ENCODE peak calls at places on chromosomes 6 and 20, in five cellular contexts. W, O, V, Z and G are unnamed samples.
A peak's percentile ranks its signal among the peaks of the same experiment; 100 is the strongest.

GRCh38 chr6:14984454-14984853 is 261.4 kb upstream of the JARID2 start:
- DNase-seq in W (peak; percentile 17), O (no peak), V (no peak), Z (no peak), G (peak; percentile 79)

GRCh38 chr20:56247954-56248782 is at the start of gene MC3R:
- DNase-seq in W (peak; percentile 19), O (peak; percentile 67), V (peak; percentile 35), Z (peak; percentile 75), G (no peak)

GRCh38 chr6:16274519-16275229 is 36.3 kb downstream of the GMPR start:
- DNase-seq in W (peak; percentile 37), O (no peak), V (no peak), Z (peak; percentile 40), G (no peak)

GRCh38 chr6:26743941-26744699 is 84.6 kb upstream of the ZNF322 start:
- DNase-seq in W (no peak), O (no peak), V (no peak), Z (peak; percentile 67), G (no peak)

GRCh38 chr6:2877057-2877882 is 25.8 kb downstream of the SERPINB9 start:
- DNase-seq in W (peak; percentile 35), O (no peak), V (no peak), Z (peak; percentile 65), G (peak; percentile 76)

GRCh38 chr6:12291785-12292604 is 1.8 kb downstream of the EDN1 start:
- DNase-seq in W (peak; percentile 49), O (no peak), V (no peak), Z (peak; percentile 76), G (peak; percentile 60)

GRCh38 chr6:56484669-56485068 is 158.0 kb downstream of the DST start:
- DNase-seq in W (peak; percentile 74), O (no peak), V (no peak), Z (no peak), G (peak; percentile 22)

GRCh38 chr20:54140067-54140466 is 33.7 kb downstream of the CYP24A1 start:
- DNase-seq in W (peak; percentile 66), O (no peak), V (no peak), Z (no peak), G (no peak)

GRCh38 chr20:53079883-53080282 is 107.7 kb downstream of the TSHZ2 start:
- DNase-seq in W (no peak), O (no peak), V (no peak), Z (no peak), G (no peak)

GRCh38 chr6:17385660-17386059 is 7.7 kb upstream of the CAP2 start:
- DNase-seq in W (peak; percentile 67), O (no peak), V (no peak), Z (no peak), G (peak; percentile 43)

GRCh38 chr6:35230950-35231349 is 17.2 kb downstream of the SCUBE3 start:
- DNase-seq in W (no peak), O (no peak), V (no peak), Z (no peak), G (no peak)

GRCh38 chr20:63501818-63502670 is 3.2 kb upstream of the EEF1A2 start:
- DNase-seq in W (no peak), O (peak; percentile 57), V (no peak), Z (peak; percentile 48), G (no peak)

GRCh38 chr20:49284818-49285217 is 7.0 kb upstream of the ZNFX1 start:
- DNase-seq in W (no peak), O (no peak), V (no peak), Z (peak; percentile 18), G (no peak)

GRCh38 chr20:47598911-47599745 is 97.4 kb downstream of the NCOA3 start:
- DNase-seq in W (no peak), O (no peak), V (no peak), Z (no peak), G (no peak)

GRCh38 chr6:40954446-40955180 is 84.4 kb downstream of the UNC5CL start:
- DNase-seq in W (no peak), O (no peak), V (no peak), Z (no peak), G (no peak)

GRCh38 chr20:1163653-1164052 is 21.1 kb downstream of the TMEM74B start:
- DNase-seq in W (no peak), O (peak; percentile 61), V (no peak), Z (no peak), G (no peak)

DNA sequence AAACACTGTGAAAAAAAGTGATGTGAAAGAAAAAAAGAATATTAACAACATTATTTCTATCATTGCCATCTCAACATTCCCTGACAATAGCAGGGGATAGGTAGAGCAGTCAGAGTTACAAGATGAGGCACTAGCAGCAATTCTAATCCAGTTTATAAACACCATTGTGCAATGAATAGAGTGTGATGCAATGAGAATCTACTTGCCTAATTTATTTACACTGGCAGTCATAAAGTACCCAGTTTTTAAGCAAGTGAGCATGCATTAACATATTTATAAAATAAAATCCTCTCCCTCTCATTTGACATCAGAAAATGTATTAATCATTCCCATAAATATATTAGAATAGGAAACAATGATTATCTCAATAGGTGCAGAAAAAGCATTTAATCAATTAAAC is 2.5 kb upstream of the MANEA start:
- DNase-seq in W (peak; percentile 17), O (no peak), V (no peak), Z (no peak), G (peak; percentile 75)
- H3K9ac ChIP-seq in W (no peak overlapping the region), O (no peak overlapping the region), V (no peak overlapping the region), Z (peak overlapping the region; percentile 23), G (peak overlapping the region; percentile 9)

GRCh38 chr6:134315189-134315588 is 2.7 kb downstream of the SGK1 start:
- DNase-seq in W (no peak), O (no peak), V (no peak), Z (no peak), G (no peak)

GRCh38 chr6:134316733-134317431 is 1.0 kb downstream of the SGK1 start:
- DNase-seq in W (no peak), O (no peak), V (no peak), Z (peak; percentile 19), G (no peak)

GRCh38 chr6:134315974-134316391 is 1.9 kb downstream of the SGK1 start:
- DNase-seq in W (no peak), O (peak; percentile 36), V (no peak), Z (no peak), G (no peak)

GRCh38 chr6:134312038-134312660 is 5.8 kb downstream of the SGK1 start:
- DNase-seq in W (no peak), O (no peak), V (no peak), Z (no peak), G (no peak)

DNA sequence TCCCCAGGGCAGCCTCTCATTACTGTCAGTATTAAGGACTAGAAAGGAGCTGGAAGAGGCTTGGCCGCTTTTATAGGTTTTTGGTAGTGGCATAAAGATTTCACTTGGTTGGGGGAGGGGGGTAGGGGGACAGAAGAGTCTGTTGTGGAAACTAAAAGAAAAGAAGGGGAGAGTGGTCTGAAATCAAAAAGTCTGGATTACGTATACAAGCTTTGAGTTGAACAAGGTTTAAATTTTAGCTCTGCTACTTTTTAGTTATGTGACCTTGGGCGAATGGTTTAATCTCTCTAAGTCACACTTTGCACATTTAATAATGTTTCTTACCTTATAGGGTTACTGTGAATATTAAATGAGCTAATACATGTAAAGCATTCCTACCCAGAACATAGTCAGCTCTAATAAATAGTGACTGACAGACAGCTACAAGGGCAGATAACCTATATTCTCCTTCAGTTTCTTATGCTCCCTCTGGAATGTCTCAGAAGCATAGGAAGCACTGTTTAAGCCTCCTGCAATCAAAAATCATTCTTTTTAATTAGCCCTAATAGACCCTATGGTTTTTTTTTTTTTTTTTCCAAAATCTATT is 3.6 kb downstream of the SGK1 start:
- DNase-seq in W (no peak), O (no peak), V (no peak), Z (no peak), G (no peak)
- H3K4me2 ChIP-seq in W (no peak overlapping the region), O (no peak overlapping the region), V (no peak overlapping the region), Z (no peak overlapping the region), G (no peak overlapping the region)

GRCh38 chr6:7106752-7107577 is 796 bp upstream of the RREB1 start:
- DNase-seq in W (no peak), O (no peak), V (no peak), Z (peak; percentile 70), G (no peak)
- H3K9ac ChIP-seq in W (peak overlapping the region; percentile 86), O (peak overlapping the region; percentile 81), V (peak overlapping the region; percentile 86), Z (peak overlapping the region; percentile 47), G (peak overlapping the region; percentile 80)

GRCh38 chr6:100176321-100176950 is 182.4 kb upstream of the MCHR2 start:
- DNase-seq in W (peak; percentile 62), O (peak; percentile 9), V (peak; percentile 8), Z (peak; percentile 64), G (peak; percentile 47)
- H3K4me2 ChIP-seq in W (peak overlapping the region; percentile 42), O (no peak overlapping the region), V (no peak overlapping the region), Z (no peak overlapping the region), G (no peak overlapping the region)